ENCODE peak calls at places on chromosomes 3 and 15, in eight cellular contexts. G, W, V, Q, O, K, S and Y are unnamed samples.

GRCh38 chr15:64010719-64011118 is 35.6 kb downstream of the DAPK2 start:
- DNase-seq in G (peak; percentile 66), W (peak; percentile 79), V (no peak), Q (peak; percentile 21), O (peak; percentile 92), K (no peak), S (peak; percentile 62), Y (peak; percentile 72)

GRCh38 chr3:21893250-21893649 is 142.2 kb upstream of the ZNF385D start:
- DNase-seq in G (no peak), W (no peak), V (no peak), Q (no peak), O (no peak), K (no peak), S (peak; percentile 17), Y (no peak)

GRCh38 chr15:69668049-69668705 is 215.6 kb downstream of the RPLP1 start:
- DNase-seq in G (no peak), W (no peak), V (no peak), Q (no peak), O (no peak), K (no peak), S (no peak), Y (no peak)

GRCh38 chr15:41279535-41280283 is 48.6 kb downstream of the CHP1 start:
- DNase-seq in G (no peak), W (no peak), V (no peak), Q (no peak), O (no peak), K (no peak), S (no peak), Y (no peak)

GRCh38 chr3:50378757-50379156 is 19.4 kb upstream of the TMEM115 start:
- DNase-seq in G (no peak), W (no peak), V (no peak), Q (no peak), O (no peak), K (no peak), S (no peak), Y (no peak)

GRCh38 chr3:74009961-74010859 is 385.5 kb upstream of the PDZRN3 start:
- DNase-seq in G (no peak), W (no peak), V (no peak), Q (no peak), O (no peak), K (no peak), S (no peak), Y (no peak)

GRCh38 chr15:67024322-67024997 is 40.9 kb upstream of the SMAD3 start:
- DNase-seq in G (peak; percentile 90), W (peak; percentile 89), V (peak; percentile 94), Q (peak; percentile 91), O (no peak), K (peak; percentile 63), S (peak; percentile 97), Y (peak; percentile 80)

GRCh38 chr15:68812596-68813548 is 7.8 kb downstream of the ANP32A start:
- DNase-seq in G (no peak), W (no peak), V (no peak), Q (no peak), O (no peak), K (no peak), S (no peak), Y (no peak)

GRCh38 chr3:169772951-169773816 is at the start of gene MYNN:
- DNase-seq in G (peak; percentile 91), W (peak; percentile 88), V (peak; percentile 60), Q (peak; percentile 91), O (peak; percentile 98), K (peak; percentile 88), S (peak; percentile 86), Y (peak; percentile 93)

GRCh38 chr3:169772530-169772950 is 656 bp upstream of the MYNN start:
- DNase-seq in G (peak; percentile 79), W (peak; percentile 76), V (peak; percentile 56), Q (peak; percentile 79), O (no peak), K (peak; percentile 50), S (peak; percentile 81), Y (peak; percentile 81)

GRCh38 chr3:169774186-169774585 is 990 bp downstream of the MYNN start:
- DNase-seq in G (no peak), W (no peak), V (no peak), Q (no peak), O (no peak), K (no peak), S (peak; percentile 9), Y (no peak)

GRCh38 chr3:169769287-169770181 is at the start of gene ACTRT3:
- DNase-seq in G (no peak), W (peak; percentile 33), V (peak; percentile 33), Q (peak; percentile 43), O (peak; percentile 93), K (peak; percentile 30), S (peak; percentile 43), Y (peak; percentile 64)

DNA sequence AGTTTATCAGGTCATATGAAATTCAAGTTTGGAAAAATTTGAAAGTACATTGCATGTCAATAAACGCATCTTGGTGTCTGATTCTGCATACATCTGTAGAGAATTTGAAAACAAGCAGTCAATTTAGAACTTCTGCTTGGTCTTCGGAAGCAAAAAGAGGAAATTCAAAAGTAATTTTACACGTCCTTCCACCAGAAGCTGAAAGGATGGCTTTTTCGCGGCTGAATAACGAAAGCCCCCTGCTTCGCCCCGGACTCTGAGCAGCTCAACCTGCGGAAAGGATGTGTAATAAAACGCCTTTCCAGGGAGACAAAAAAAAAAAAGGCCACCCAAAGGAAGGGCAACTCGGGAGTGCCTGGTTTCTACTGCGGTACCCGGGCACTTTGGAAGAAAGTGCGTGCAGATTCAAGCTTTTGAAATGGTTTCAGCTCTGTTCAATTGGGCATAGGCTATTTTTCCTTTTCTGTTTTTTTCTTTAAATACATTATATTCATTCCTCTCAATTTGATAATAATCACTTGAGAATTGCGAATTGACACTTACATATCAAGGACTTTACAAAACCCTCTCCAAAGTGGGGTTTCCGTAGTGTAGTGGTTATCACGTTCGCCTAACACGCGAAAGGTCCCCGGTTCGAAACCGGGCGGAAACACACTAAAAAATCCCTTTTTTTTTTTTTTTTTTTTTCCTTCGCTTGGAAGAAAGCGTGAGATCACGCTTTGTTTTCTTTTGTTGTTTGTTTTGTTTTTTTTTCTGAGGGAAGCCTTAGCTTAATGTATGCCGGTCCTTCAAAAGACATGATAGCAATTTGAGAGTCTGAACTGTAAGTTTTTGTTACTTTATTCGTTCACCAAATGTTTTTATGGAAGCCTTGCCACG is 1.3 kb upstream of the MYNN start:
- DNase-seq in G (peak; percentile 58), W (peak; percentile 18), V (peak; percentile 35), Q (peak; percentile 56), O (no peak), K (peak; percentile 31), S (peak; percentile 72), Y (peak; percentile 33)
- TF ChIP-seq POLR2A in G (no peak), W (no peak), V (no peak), Q (no peak), O (no peak), K (no peak), S (no peak), Y (no peak)

GRCh38 chr3:143067201-143067600 is 52.4 kb upstream of the CHST2 start:
- DNase-seq in G (no peak), W (no peak), V (no peak), Q (no peak), O (no peak), K (no peak), S (peak; percentile 36), Y (no peak)

GRCh38 chr3:143063018-143063417 is 56.6 kb upstream of the CHST2 start:
- DNase-seq in G (no peak), W (no peak), V (no peak), Q (no peak), O (no peak), K (no peak), S (peak; percentile 68), Y (no peak)

GRCh38 chr3:143066033-143066432 is 53.5 kb upstream of the CHST2 start:
- DNase-seq in G (no peak), W (no peak), V (no peak), Q (no peak), O (no peak), K (no peak), S (no peak), Y (no peak)

GRCh38 chr3:143064777-143065176 is 54.8 kb upstream of the CHST2 start:
- DNase-seq in G (no peak), W (no peak), V (no peak), Q (no peak), O (no peak), K (no peak), S (no peak), Y (no peak)

GRCh38 chr3:143065364-143065763 is 54.2 kb upstream of the CHST2 start:
- DNase-seq in G (no peak), W (no peak), V (no peak), Q (no peak), O (no peak), K (no peak), S (no peak), Y (no peak)
- TF ChIP-seq CTCF in G (no peak), W (no peak), V (no peak), Q (no peak), O (no peak), K (no peak), S (no peak), Y (no peak)

DNA sequence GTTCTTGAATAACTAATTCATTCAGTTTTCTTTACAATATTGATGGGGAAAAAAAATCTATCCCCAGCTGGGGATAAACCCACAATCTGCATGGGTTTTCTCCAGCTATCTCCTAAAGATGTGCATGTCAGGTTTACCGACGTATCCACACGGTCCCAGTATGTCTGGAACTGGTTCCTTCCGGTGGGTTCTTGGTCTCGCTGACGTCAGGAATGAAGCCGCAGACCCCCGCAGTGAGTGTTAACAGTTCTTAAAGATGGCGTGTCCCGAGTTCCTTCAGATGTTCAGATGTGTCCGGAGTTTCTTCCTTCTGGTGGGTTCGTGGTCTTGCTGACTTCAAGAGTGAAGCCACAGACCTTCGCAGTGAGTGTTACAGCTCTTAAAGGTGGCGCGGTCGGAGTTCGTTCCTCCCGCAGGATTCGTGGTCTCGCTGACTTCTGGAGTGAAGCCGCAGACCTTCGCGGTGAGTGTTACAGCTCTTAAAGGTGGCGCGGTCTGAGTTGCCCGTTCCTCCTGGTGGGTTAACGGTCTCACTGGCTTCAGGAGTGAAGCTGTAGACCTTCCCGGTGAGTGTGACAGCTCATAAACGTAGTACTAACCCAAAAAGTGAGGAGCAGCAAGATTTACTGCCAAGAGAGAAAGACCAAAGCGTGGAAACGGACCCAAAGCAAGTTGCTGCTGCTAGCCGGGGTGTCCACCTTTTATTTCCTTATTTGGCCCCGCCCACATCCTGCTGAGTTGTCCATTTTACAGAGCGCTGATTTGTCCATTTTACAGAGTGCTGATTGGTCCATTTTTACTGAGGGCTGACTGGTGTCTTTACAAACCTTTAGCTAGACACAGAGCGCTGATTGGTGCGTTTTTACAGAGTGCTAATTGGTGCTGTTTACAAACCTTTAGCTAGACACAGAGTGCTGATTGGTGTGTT is 195.1 kb upstream of the NR2F2 start:
- DNase-seq in G (no peak), W (no peak), V (no peak), Q (no peak), O (no peak), K (no peak), S (no peak), Y (no peak)
- TF ChIP-seq POLR2A in G (no peak), W (no peak), V (no peak), Q (no peak), O (no peak), K (no peak), S (no peak), Y (no peak)

DNA sequence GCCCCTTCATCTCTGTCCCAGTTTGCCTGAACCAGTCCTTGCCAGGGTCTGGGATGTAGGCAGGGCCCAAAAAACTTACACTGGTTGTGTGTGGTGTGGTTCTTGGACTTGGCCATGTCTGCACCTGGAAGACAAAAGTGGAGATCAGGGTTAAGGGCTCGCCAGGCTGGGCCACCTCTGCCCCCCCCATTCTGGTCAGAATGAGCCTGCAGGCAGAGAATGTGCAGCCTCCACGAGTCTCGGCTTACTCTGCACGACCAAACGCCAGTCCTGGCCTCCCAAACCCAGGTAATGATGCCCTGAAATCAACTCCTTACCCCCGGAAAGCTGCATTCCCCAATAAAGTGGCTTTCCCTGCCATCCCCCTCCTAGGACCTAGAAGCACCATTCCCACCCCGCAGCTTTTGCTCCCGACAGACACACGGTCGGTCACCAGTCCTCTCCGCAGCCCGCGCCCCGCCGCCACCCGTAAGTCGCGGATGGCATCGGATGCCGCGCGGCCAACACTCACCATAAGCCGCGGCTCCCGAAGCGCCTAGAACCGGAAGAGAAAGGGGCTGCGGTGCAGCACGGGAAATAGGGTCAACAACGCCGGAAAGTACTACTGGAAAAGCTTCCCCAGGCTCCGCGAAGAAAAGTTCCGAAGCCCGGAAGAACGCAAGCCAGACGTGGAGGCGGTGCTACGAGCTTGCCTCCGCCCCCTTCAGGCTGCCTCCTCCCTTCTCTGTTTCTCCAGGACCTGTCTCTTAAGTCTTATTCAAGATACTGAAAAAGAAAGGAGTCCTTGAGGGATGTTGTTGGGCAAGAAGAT is at the start of gene RPL29:
- DNase-seq in G (peak; percentile 94), W (peak; percentile 92), V (peak; percentile 88), Q (peak; percentile 94), O (peak; percentile 94), K (peak; percentile 83), S (peak; percentile 94), Y (peak; percentile 90)
- TF ChIP-seq CTCF in G (no peak), W (no peak), V (no peak), Q (peak; percentile 24), O (peak; percentile 43), K (no peak), S (no peak), Y (peak; percentile 67)